ENCODE peak calls at places on chromosome 18, in six cellular contexts. P is mesothelial cell of epicardium, I is astrocyte of the spinal cord, L is HL-60, O is DND-41, K is IMR-90. E is an unnamed sample.

GRCh38 chr18:46096651-46097300 is 1.3 kb downstream of the ATP5F1A start:
- DNase-seq in P (no peak), I (no peak), L (peak; percentile 25), O (peak; percentile 29), K (no peak), E (no peak)

GRCh38 chr18:6487027-6487426 is 72.3 kb upstream of the L3MBTL4 start:
- DNase-seq in P (no peak), I (no peak), L (no peak), O (no peak), K (no peak), E (no peak)

GRCh38 chr18:42446195-42446594 is 491.2 kb downstream of the PIK3C3 start:
- DNase-seq in P (no peak), I (peak; percentile 92), L (no peak), O (no peak), K (no peak), E (no peak)

GRCh38 chr18:59923539-59924196 is 23.9 kb downstream of the PMAIP1 start:
- DNase-seq in P (no peak), I (no peak), L (no peak), O (no peak), K (no peak), E (no peak)

GRCh38 chr18:63410792-63411191 is 11.5 kb downstream of the VPS4B start:
- DNase-seq in P (no peak), I (peak; percentile 77), L (no peak), O (no peak), K (peak; percentile 78), E (peak; percentile 87)

GRCh38 chr18:64037812-64038414 is 68.0 kb downstream of the SERPINB8 start:
- DNase-seq in P (no peak), I (peak; percentile 49), L (no peak), O (no peak), K (peak; percentile 11), E (peak; percentile 42)

GRCh38 chr18:2894131-2894840 is 47.5 kb downstream of the EMILIN2 start:
- DNase-seq in P (no peak), I (no peak), L (no peak), O (no peak), K (no peak), E (no peak)

GRCh38 chr18:10705786-10706185 is 180.0 kb downstream of the NAPG start:
- DNase-seq in P (no peak), I (no peak), L (no peak), O (no peak), K (no peak), E (no peak)

GRCh38 chr18:22816266-22817176 is 116.6 kb upstream of the RBBP8 start:
- DNase-seq in P (no peak), I (no peak), L (no peak), O (no peak), K (no peak), E (no peak)

GRCh38 chr18:66727991-66728390 is 124.1 kb upstream of the CDH19 start:
- DNase-seq in P (no peak), I (no peak), L (peak; percentile 73), O (no peak), K (no peak), E (no peak)

GRCh38 chr18:43877922-43878321 is 600.6 kb upstream of the SYT4 start:
- DNase-seq in P (no peak), I (no peak), L (no peak), O (no peak), K (no peak), E (no peak)

GRCh38 chr18:50142441-50143120 is 52.4 kb downstream of the MYO5B start:
- DNase-seq in P (no peak), I (no peak), L (no peak), O (no peak), K (no peak), E (no peak)

GRCh38 chr18:63832470-63832869 is 55.0 kb upstream of the SERPINB2 start:
- DNase-seq in P (no peak), I (peak; percentile 55), L (no peak), O (no peak), K (peak; percentile 86), E (peak; percentile 27)

GRCh38 chr18:41842886-41843285 is 112.1 kb upstream of the PIK3C3 start:
- DNase-seq in P (no peak), I (peak; percentile 4), L (no peak), O (no peak), K (no peak), E (peak; percentile 3)

GRCh38 chr18:59640721-59641120 is 56.5 kb downstream of the CCBE1 start:
- DNase-seq in P (no peak), I (no peak), L (no peak), O (no peak), K (no peak), E (no peak)

GRCh38 chr18:10010611-10011015 is 96.8 kb downstream of the VAPA start:
- DNase-seq in P (no peak), I (peak; percentile 84), L (no peak), O (no peak), K (peak; percentile 92), E (no peak)

GRCh38 chr18:63346031-63346430 is 21.0 kb downstream of the KDSR start:
- DNase-seq in P (no peak), I (no peak), L (no peak), O (no peak), K (no peak), E (peak; percentile 78)

DNA sequence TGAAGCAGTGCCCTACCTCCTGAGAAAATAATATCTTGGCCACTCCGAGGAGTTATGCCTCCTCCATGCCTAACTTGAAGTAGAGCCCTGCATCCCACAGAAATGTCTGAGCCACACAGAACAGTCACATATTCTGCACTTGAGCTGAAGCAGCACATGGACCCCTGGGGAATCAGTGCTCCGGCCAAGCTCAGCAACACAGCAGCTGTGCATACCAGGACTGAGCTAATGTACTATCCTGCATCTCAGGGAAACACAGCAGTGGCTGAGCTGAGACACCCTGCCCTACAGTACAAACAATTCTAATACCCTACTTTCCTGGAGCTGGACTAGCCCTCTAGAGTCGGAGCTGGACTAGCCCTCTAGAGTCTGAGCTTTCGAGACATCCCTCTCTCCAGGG is 166.9 kb downstream of the ZNF516 start:
- DNase-seq in P (no peak), I (no peak), L (no peak), O (no peak), K (no peak), E (no peak)
- TF ChIP-seq CTCF in P (no peak), I (no peak), L (no peak), O (no peak), K (no peak), E (no peak)

GRCh38 chr18:80159713-80160636 is 50.9 kb downstream of the ADNP2 start:
- DNase-seq in P (no peak), I (no peak), L (peak; percentile 22), O (no peak), K (no peak), E (no peak)
- TF ChIP-seq CTCF in P (no peak), I (peak; percentile 54), L (peak; percentile 0), O (no peak), K (peak; percentile 31), E (no peak)

GRCh38 chr18:12305930-12306629 is 2.0 kb upstream of the TUBB6 start:
- DNase-seq in P (no peak), I (no peak), L (no peak), O (no peak), K (peak; percentile 20), E (no peak)

GRCh38 chr18:12308386-12309100 is 502 bp downstream of the TUBB6 start:
- DNase-seq in P (peak; percentile 73), I (peak; percentile 89), L (peak; percentile 46), O (no peak), K (peak; percentile 88), E (peak; percentile 80)

GRCh38 chr18:12307871-12308385 is at the start of gene TUBB6:
- DNase-seq in P (peak; percentile 65), I (peak; percentile 78), L (no peak), O (no peak), K (peak; percentile 81), E (peak; percentile 78)

GRCh38 chr18:12306752-12307151 is 1.3 kb upstream of the TUBB6 start:
- DNase-seq in P (no peak), I (no peak), L (no peak), O (no peak), K (no peak), E (no peak)

DNA sequence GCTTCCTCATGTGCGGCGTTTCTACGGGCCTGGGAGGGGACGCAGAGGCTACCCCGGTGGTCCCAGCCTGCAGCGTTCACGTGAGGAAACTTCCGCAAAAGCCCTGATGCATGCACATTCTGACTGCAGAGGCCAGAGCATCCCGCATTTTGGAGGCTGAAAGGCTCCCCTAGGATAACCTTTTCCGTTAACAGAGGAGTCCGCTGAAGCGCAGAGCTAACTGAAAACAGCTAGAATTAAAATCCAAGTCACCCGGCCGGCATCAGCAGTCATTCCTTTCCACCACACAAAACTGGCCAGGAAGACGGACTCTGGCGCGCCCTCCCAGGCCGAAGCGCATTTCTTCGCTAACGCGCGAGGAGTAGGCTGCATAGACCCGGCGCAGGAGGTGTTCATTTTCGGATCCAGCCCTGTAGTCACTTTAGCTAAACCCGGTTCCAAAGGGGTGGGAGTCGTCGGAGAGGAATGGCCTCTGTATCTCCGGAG is 747 bp upstream of the TUBB6 start:
- DNase-seq in P (peak; percentile 53), I (peak; percentile 78), L (peak; percentile 22), O (no peak), K (peak; percentile 76), E (no peak)
- TF ChIP-seq CTCF in P (no peak), I (peak; percentile 41), L (no peak), O (no peak), K (peak; percentile 43), E (no peak)

DNA sequence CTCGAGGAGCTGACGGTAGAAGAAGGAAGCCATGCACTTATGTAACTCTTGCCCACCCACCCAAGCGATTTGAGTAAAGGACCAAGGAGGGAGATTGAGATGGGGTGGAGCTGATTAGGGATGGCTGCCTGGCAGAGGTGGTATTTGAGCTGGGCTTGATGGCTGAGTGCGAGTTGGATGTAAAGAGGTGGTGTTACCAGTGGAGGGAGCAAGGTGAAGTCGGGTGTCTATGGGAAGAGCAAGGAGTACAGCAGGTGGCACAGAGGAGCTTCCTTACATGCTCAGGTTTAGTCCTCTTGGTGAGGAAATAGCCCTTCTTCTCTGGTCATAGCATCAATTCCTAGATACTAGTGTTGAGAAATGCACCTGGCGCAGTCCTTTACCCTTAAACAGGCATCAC is 294.2 kb upstream of the SKOR2 start:
- DNase-seq in P (no peak), I (no peak), L (no peak), O (no peak), K (no peak), E (no peak)
- TF ChIP-seq CTCF in P (no peak), I (no peak), L (no peak), O (no peak), K (no peak), E (no peak)

GRCh38 chr18:13375302-13376255 is 157.0 kb downstream of the LDLRAD4 start:
- DNase-seq in P (no peak), I (peak; percentile 96), L (no peak), O (peak; percentile 45), K (peak; percentile 91), E (peak; percentile 90)
- TF ChIP-seq CTCF in P (no peak), I (peak; percentile 12), L (no peak), O (peak; percentile 38), K (no peak), E (no peak)

E was measured in RWPE1.